ENCODE peak calls at places on chromosome 19, in nine cellular contexts. G, M, E, C, R, N, P, I and X are unnamed samples.

GRCh38 chr19:33129901-33130300 is 2.0 kb upstream of the WDR88 start:
- DNase-seq in G (no peak), M (no peak), E (no peak), C (no peak), R (no peak), N (no peak), P (no peak), I (no peak), X (no peak)

GRCh38 chr19:28847468-28847867 is 365.5 kb downstream of the UQCRFS1 start:
- DNase-seq in G (no peak), M (no peak), E (no peak), C (no peak), R (no peak), N (no peak), P (no peak), I (no peak), X (no peak)

GRCh38 chr19:459724-460511 is 915 bp downstream of the SHC2 start:
- DNase-seq in G (peak), M (peak), E (peak), C (no peak), R (peak), N (peak), P (peak), I (no peak), X (no peak)

GRCh38 chr19:17281391-17282304 is at the start of gene ANKLE1:
- DNase-seq in G (no peak), M (peak), E (peak), C (peak), R (no peak), N (peak), P (no peak), I (no peak), X (no peak)

GRCh38 chr19:35908977-35909683 is 1.0 kb upstream of the TYROBP start:
- DNase-seq in G (peak), M (no peak), E (peak), C (peak), R (no peak), N (peak), P (no peak), I (peak), X (no peak)

GRCh38 chr19:39270091-39270871 is 2.1 kb downstream of the IFNL2 start:
- DNase-seq in G (no peak), M (no peak), E (no peak), C (no peak), R (no peak), N (no peak), P (no peak), I (no peak), X (no peak)

GRCh38 chr19:55487884-55488687 is at the start of gene SSC5D:
- DNase-seq in G (no peak), M (peak), E (peak), C (no peak), R (peak), N (no peak), P (peak), I (no peak), X (no peak)

GRCh38 chr19:20664917-20665781 is 3.8 kb upstream of the ZNF626 start:
- DNase-seq in G (peak), M (peak), E (peak), C (no peak), R (peak), N (peak), P (peak), I (no peak), X (no peak)

GRCh38 chr19:40718774-40719391 is 2.0 kb downstream of the ITPKC start:
- DNase-seq in G (peak), M (peak), E (peak), C (peak), R (peak), N (peak), P (peak), I (no peak), X (no peak)

GRCh38 chr19:16380943-16381755 is 56.5 kb downstream of the KLF2 start:
- DNase-seq in G (no peak), M (no peak), E (peak), C (peak), R (no peak), N (peak), P (no peak), I (no peak), X (no peak)

GRCh38 chr19:2618611-2619010 is 83.9 kb downstream of the GNG7 start:
- DNase-seq in G (peak), M (no peak), E (peak), C (peak), R (peak), N (peak), P (peak), I (no peak), X (no peak)

GRCh38 chr19:30356951-30357579 is 15.1 kb upstream of the ZNF536 start:
- DNase-seq in G (no peak), M (no peak), E (no peak), C (no peak), R (no peak), N (no peak), P (no peak), I (no peak), X (no peak)

GRCh38 chr19:850221-850978 is 1.7 kb upstream of the ELANE start:
- DNase-seq in G (peak), M (peak), E (peak), C (peak), R (peak), N (peak), P (peak), I (no peak), X (peak)

GRCh38 chr19:17359905-17360800 is 17.0 kb downstream of the PLVAP start:
- DNase-seq in G (no peak), M (no peak), E (no peak), C (no peak), R (no peak), N (no peak), P (no peak), I (no peak), X (no peak)

GRCh38 chr19:46030861-46031550 is 8.2 kb upstream of the PGLYRP1 start:
- DNase-seq in G (no peak), M (no peak), E (no peak), C (no peak), R (no peak), N (no peak), P (no peak), I (no peak), X (no peak)

GRCh38 chr19:12093777-12094176 is 29.2 kb downstream of the ZNF844 start:
- DNase-seq in G (no peak), M (no peak), E (no peak), C (no peak), R (no peak), N (no peak), P (no peak), I (no peak), X (no peak)

GRCh38 chr19:54608792-54609191 is 15.4 kb downstream of the LILRA1 start:
- DNase-seq in G (no peak), M (no peak), E (no peak), C (no peak), R (no peak), N (no peak), P (no peak), I (no peak), X (no peak)

GRCh38 chr19:54429176-54429495 is 13.9 kb downstream of the TTYH1 start:
- DNase-seq in G (no peak), M (no peak), E (no peak), C (no peak), R (no peak), N (no peak), P (no peak), I (no peak), X (no peak)

GRCh38 chr19:799076-799881 is 2.0 kb downstream of the PTBP1 start:
- DNase-seq in G (no peak), M (peak), E (no peak), C (no peak), R (peak), N (no peak), P (peak), I (no peak), X (no peak)

GRCh38 chr19:27776020-27776419 is 1436.9 kb downstream of the UQCRFS1 start:
- DNase-seq in G (no peak), M (no peak), E (no peak), C (no peak), R (peak), N (no peak), P (no peak), I (no peak), X (no peak)

GRCh38 chr19:405138-405965 is 3.6 kb downstream of the C2CD4C start:
- DNase-seq in G (no peak), M (no peak), E (no peak), C (no peak), R (no peak), N (no peak), P (no peak), I (no peak), X (peak)

GRCh38 chr19:17159466-17160393 is 55.4 kb upstream of the USE1 start:
- DNase-seq in G (no peak), M (no peak), E (no peak), C (no peak), R (no peak), N (no peak), P (peak), I (no peak), X (peak)

GRCh38 chr19:39157275-39157996 is 31.9 kb downstream of the PAK4 start:
- DNase-seq in G (no peak), M (no peak), E (no peak), C (no peak), R (no peak), N (no peak), P (peak), I (no peak), X (no peak)

GRCh38 chr19:35476149-35476548 is 14.1 kb downstream of the KRTDAP start:
- DNase-seq in G (no peak), M (peak), E (no peak), C (no peak), R (no peak), N (no peak), P (no peak), I (no peak), X (no peak)

GRCh38 chr19:15201374-15202023 is 704 bp upstream of the NOTCH3 start:
- DNase-seq in G (no peak), M (no peak), E (no peak), C (no peak), R (no peak), N (no peak), P (no peak), I (no peak), X (no peak)

GRCh38 chr19:55390461-55390880 is 4.7 kb downstream of the RPL28 start:
- DNase-seq in G (no peak), M (no peak), E (no peak), C (no peak), R (no peak), N (no peak), P (no peak), I (no peak), X (no peak)

GRCh38 chr19:29694669-29695627 is 20.1 kb downstream of the C19orf12 start:
- DNase-seq in G (peak), M (peak), E (peak), C (peak), R (peak), N (peak), P (peak), I (no peak), X (no peak)

GRCh38 chr19:35404879-35405622 is 34.2 kb downstream of the GPR42 start:
- DNase-seq in G (no peak), M (peak), E (no peak), C (no peak), R (peak), N (no peak), P (peak), I (no peak), X (no peak)

GRCh38 chr19:1483067-1483978 is 4.3 kb upstream of the C19orf25 start:
- DNase-seq in G (no peak), M (no peak), E (no peak), C (peak), R (no peak), N (no peak), P (no peak), I (no peak), X (no peak)

GRCh38 chr19:2166741-2167738 is 3.3 kb downstream of the DOT1L start:
- DNase-seq in G (peak), M (no peak), E (peak), C (peak), R (peak), N (peak), P (peak), I (no peak), X (peak)

GRCh38 chr19:12899891-12900518 is 9.0 kb downstream of the GCDH start:
- DNase-seq in G (no peak), M (no peak), E (no peak), C (no peak), R (no peak), N (no peak), P (no peak), I (no peak), X (no peak)

GRCh38 chr19:35000647-35001501 is 751 bp downstream of the GRAMD1A start:
- DNase-seq in G (no peak), M (peak), E (peak), C (peak), R (peak), N (no peak), P (peak), I (no peak), X (peak)

GRCh38 chr19:1970003-1970805 is 29.2 kb downstream of the CSNK1G2 start:
- DNase-seq in G (no peak), M (no peak), E (no peak), C (no peak), R (no peak), N (no peak), P (peak), I (no peak), X (no peak)

GRCh38 chr19:55112781-55113569 is 4.5 kb downstream of the PPP1R12C start:
- DNase-seq in G (no peak), M (no peak), E (no peak), C (no peak), R (no peak), N (no peak), P (no peak), I (no peak), X (no peak)

DNA sequence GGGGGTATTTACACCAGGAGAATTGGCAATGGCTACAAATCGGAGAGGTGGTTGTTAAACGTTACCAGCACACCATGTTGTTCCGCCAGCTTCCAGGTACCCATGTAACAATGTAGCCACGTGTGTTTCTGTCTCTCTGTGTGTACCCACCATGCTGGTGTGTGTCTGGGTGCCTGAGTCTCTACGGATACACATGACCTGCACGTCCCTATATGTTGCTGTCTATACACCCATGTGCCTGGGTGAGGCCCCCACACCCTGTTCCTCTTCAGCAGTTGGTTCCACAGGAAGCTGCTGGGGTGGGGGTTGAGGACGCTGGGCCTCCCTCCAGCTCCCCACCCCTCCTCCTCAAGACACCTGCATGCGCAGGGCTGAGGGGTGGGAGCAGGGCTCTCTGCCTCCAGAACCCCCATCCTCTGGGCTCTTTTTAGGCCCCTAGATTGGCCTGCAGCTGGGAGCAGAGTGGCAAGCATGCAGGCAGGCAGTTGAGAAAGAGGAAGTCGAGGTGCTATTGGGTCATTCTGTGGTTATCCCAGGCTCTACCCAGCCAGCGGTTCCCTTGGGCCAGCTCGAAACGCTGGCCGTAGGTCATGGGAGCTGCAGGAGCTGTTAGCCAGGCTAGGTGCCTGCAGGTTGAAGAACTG is at the start of gene ARHGEF18:
- DNase-seq in G (no peak), M (no peak), E (no peak), C (peak), R (no peak), N (peak), P (no peak), I (no peak), X (no peak)
- H3K4me3 ChIP-seq in G (no peak), M (no peak), E (peak), C (peak), R (no peak), N (no peak), P (no peak), I (peak), X (no peak)

GRCh38 chr19:11027381-11027780 is 61.9 kb upstream of the LDLR start:
- DNase-seq in G (no peak), M (no peak), E (no peak), C (no peak), R (no peak), N (no peak), P (no peak), I (no peak), X (no peak)

GRCh38 chr19:11025997-11026396 is 63.3 kb upstream of the LDLR start:
- DNase-seq in G (no peak), M (no peak), E (no peak), C (no peak), R (no peak), N (no peak), P (no peak), I (no peak), X (no peak)

GRCh38 chr19:11025006-11025405 is 64.2 kb downstream of the SMARCA4 start:
- DNase-seq in G (no peak), M (no peak), E (no peak), C (no peak), R (no peak), N (no peak), P (no peak), I (no peak), X (no peak)

GRCh38 chr19:11025445-11025844 is 63.8 kb upstream of the LDLR start:
- DNase-seq in G (no peak), M (no peak), E (no peak), C (no peak), R (no peak), N (no peak), P (no peak), I (no peak), X (no peak)

DNA sequence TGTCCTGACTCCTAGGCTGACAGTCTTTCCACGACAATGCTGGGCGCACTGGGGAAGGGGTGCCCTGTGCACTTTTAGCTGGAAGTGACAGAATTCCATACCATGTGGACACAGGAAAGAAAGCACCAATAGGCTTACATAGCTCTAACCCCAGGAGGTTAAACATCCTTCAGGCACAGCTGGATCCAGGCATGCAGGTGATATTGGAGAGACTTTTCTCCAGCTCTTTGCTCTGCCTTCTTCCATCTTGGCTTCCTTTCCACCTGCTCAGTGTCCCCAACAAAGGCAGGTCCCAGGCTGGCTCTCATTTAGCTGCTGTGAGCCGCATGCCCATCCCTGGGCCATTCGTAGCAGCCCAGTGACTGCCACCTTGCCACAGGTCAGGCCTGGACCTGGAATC is 61.1 kb upstream of the LDLR start:
- DNase-seq in G (no peak), M (no peak), E (no peak), C (no peak), R (no peak), N (no peak), P (no peak), I (no peak), X (no peak)
- TF ChIP-seq CTCF in G (no peak), M (no peak), E (no peak), C (no peak), R (no peak), N (no peak), P (no peak), I (no peak), X (no peak)

GRCh38 chr19:48962029-48962848 is 2.9 kb upstream of the FTL start:
- DNase-seq in G (peak), M (no peak), E (peak), C (peak), R (peak), N (peak), P (no peak), I (no peak), X (no peak)
- H3K4me3 ChIP-seq in G (no peak), M (no peak), E (peak), C (peak), R (no peak), N (no peak), P (no peak), I (no peak), X (no peak)

GRCh38 chr19:5718032-5718578 is 1.8 kb downstream of the LONP1 start:
- DNase-seq in G (no peak), M (no peak), E (no peak), C (no peak), R (no peak), N (no peak), P (peak), I (no peak), X (no peak)

GRCh38 chr19:5717215-5717614 is 2.7 kb downstream of the LONP1 start:
- DNase-seq in G (no peak), M (no peak), E (no peak), C (no peak), R (no peak), N (no peak), P (no peak), I (no peak), X (no peak)

GRCh38 chr19:5719274-5719960 is 529 bp downstream of the LONP1 start:
- DNase-seq in G (no peak), M (peak), E (peak), C (peak), R (no peak), N (no peak), P (no peak), I (no peak), X (no peak)

GRCh38 chr19:5718579-5719273 is 1.2 kb downstream of the LONP1 start:
- DNase-seq in G (no peak), M (no peak), E (no peak), C (no peak), R (peak), N (no peak), P (peak), I (no peak), X (peak)

DNA sequence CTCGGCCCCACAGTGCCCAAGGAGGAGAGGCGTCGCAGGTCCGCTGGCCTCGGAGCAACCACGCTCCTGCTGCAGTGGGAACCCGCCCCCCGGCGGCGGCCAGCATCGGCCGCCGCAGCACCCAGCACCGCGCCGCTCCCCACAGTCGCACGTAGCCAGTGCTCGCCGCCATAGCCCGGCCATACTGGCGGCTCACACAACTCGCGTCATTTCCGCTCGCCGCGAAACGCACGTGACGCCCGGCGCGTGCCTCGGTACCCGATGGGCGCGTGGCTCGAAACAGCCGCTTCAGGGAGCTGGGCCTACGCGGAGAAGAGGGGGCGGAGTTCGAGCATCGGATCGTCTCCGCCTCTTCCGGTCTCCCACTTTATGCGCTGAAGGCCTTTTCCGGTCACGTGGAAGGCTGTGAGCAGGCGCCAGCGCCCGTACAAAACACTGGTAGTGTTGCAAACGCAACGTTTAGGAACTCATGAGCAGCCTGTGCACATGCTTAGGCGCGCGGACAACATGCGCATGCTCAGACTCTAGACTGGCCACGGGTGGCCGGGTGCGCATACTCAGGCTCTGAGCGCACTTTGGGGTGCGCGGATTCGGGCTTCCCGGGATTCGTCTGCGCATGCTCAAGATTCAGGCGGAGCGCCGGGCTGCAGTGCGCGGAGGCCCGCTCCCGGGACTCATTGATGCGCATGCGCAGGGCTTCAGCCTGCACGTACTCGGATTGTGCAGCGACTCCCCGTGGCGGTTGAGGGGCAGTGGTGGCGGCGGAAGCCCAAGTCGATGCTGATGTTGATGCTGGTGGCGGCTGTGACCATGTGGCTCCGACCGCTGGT is at the start of the genes CATSPERD and LONP1:
- DNase-seq in G (peak), M (peak), E (peak), C (peak), R (peak), N (peak), P (peak), I (peak), X (peak)
- TF ChIP-seq CTCF in G (peak), M (peak), E (peak), C (peak), R (peak), N (peak), P (peak), I (peak), X (peak)

GRCh38 chr19:3867971-3868769 is 668 bp downstream of the ZFR2 start:
- DNase-seq in G (no peak), M (peak), E (no peak), C (no peak), R (no peak), N (no peak), P (no peak), I (no peak), X (no peak)
- H3K4me3 ChIP-seq in G (no peak), M (peak), E (peak), C (no peak), R (no peak), N (peak), P (no peak), I (no peak), X (no peak)

GRCh38 chr19:47526798-47527197 is 11.9 kb upstream of the NAPA start:
- DNase-seq in G (no peak), M (no peak), E (no peak), C (no peak), R (no peak), N (no peak), P (no peak), I (no peak), X (no peak)
- TF ChIP-seq CTCF in G (no peak), M (no peak), E (no peak), C (no peak), R (no peak), N (no peak), P (no peak), I (no peak), X (no peak)